ENCODE peak calls at places on chromosomes 12 and 14, in nine cellular contexts. E, U, W, J, G, Z, M, P and K are unnamed samples.

GRCh38 chr14:99541677-99542470 is 60.7 kb downstream of the CCNK start:
- DNase-seq in E (no peak), U (no peak), W (no peak), J (no peak), G (no peak), Z (no peak), M (no peak), P (no peak), K (no peak)

GRCh38 chr12:89648211-89648930 is 60.3 kb downstream of the ATP2B1 start:
- DNase-seq in E (peak), U (no peak), W (no peak), J (peak), G (peak), Z (peak), M (no peak), P (no peak), K (no peak)

GRCh38 chr14:100894416-100894815 is 9.1 kb downstream of the RTL1 start:
- DNase-seq in E (no peak), U (peak), W (no peak), J (no peak), G (no peak), Z (no peak), M (no peak), P (no peak), K (no peak)

GRCh38 chr12:120540445-120540844 is 6.3 kb downstream of the RNF10 start:
- DNase-seq in E (no peak), U (no peak), W (no peak), J (no peak), G (no peak), Z (no peak), M (no peak), P (no peak), K (no peak)

GRCh38 chr14:99454246-99454645 is 26.4 kb downstream of the SETD3 start:
- DNase-seq in E (no peak), U (no peak), W (no peak), J (no peak), G (peak), Z (no peak), M (no peak), P (no peak), K (no peak)

GRCh38 chr12:43965899-43966298 is 130.0 kb downstream of the TMEM117 start:
- DNase-seq in E (no peak), U (no peak), W (no peak), J (no peak), G (no peak), Z (no peak), M (no peak), P (no peak), K (no peak)

GRCh38 chr14:26527095-26527494 is 70.7 kb downstream of the NOVA1 start:
- DNase-seq in E (no peak), U (no peak), W (no peak), J (no peak), G (no peak), Z (no peak), M (no peak), P (no peak), K (no peak)

GRCh38 chr12:26119391-26119981 is 5.4 kb downstream of the BHLHE41 start:
- DNase-seq in E (peak), U (no peak), W (no peak), J (peak), G (peak), Z (no peak), M (no peak), P (no peak), K (no peak)

GRCh38 chr14:38255673-38256357 is at the start of gene CLEC14A:
- DNase-seq in E (peak), U (peak), W (peak), J (no peak), G (no peak), Z (peak), M (peak), P (peak), K (no peak)

GRCh38 chr12:45762185-45763110 is 32.9 kb downstream of the ARID2 start:
- DNase-seq in E (peak), U (no peak), W (peak), J (peak), G (peak), Z (no peak), M (no peak), P (peak), K (peak)

GRCh38 chr12:53097207-53097563 is 282 bp upstream of the IGFBP6 start:
- DNase-seq in E (no peak), U (no peak), W (no peak), J (no peak), G (no peak), Z (no peak), M (no peak), P (no peak), K (no peak)

GRCh38 chr12:63206908-63207307 is 55.9 kb upstream of the AVPR1A start:
- DNase-seq in E (no peak), U (no peak), W (no peak), J (peak), G (peak), Z (no peak), M (no peak), P (no peak), K (no peak)

GRCh38 chr12:43964966-43965365 is 129.1 kb downstream of the TMEM117 start:
- DNase-seq in E (no peak), U (no peak), W (no peak), J (no peak), G (no peak), Z (no peak), M (no peak), P (no peak), K (no peak)

GRCh38 chr12:47276253-47277070 is 196.7 kb upstream of the AMIGO2 start:
- DNase-seq in E (no peak), U (peak), W (no peak), J (peak), G (no peak), Z (no peak), M (peak), P (peak), K (peak)

GRCh38 chr14:74616507-74616906 is 4.5 kb upstream of the LTBP2 start:
- DNase-seq in E (no peak), U (peak), W (no peak), J (no peak), G (peak), Z (no peak), M (no peak), P (no peak), K (no peak)

GRCh38 chr12:54929998-54930397 is 54.6 kb downstream of the TESPA1 start:
- DNase-seq in E (no peak), U (no peak), W (no peak), J (no peak), G (no peak), Z (no peak), M (no peak), P (no peak), K (no peak)

GRCh38 chr12:111766608-111767361 is at the start of gene ALDH2:
- DNase-seq in E (peak), U (peak), W (peak), J (peak), G (no peak), Z (peak), M (peak), P (no peak), K (no peak)

GRCh38 chr14:36880276-36880675 is 218.6 kb downstream of the PAX9 start:
- DNase-seq in E (no peak), U (no peak), W (no peak), J (no peak), G (no peak), Z (no peak), M (no peak), P (no peak), K (no peak)

GRCh38 chr12:15928870-15929571 is 17.9 kb downstream of the DERA start:
- DNase-seq in E (peak), U (no peak), W (no peak), J (no peak), G (no peak), Z (peak), M (peak), P (no peak), K (no peak)

GRCh38 chr14:68896132-68896531 is 83.0 kb downstream of the ACTN1 start:
- DNase-seq in E (no peak), U (no peak), W (no peak), J (no peak), G (peak), Z (no peak), M (no peak), P (no peak), K (no peak)

GRCh38 chr12:65464930-65465329 is 186.4 kb downstream of the MSRB3 start:
- DNase-seq in E (no peak), U (no peak), W (no peak), J (no peak), G (peak), Z (no peak), M (no peak), P (no peak), K (peak)

GRCh38 chr12:10363922-10364838 is 25.7 kb downstream of the KLRK1 start:
- DNase-seq in E (peak), U (peak), W (peak), J (peak), G (peak), Z (peak), M (no peak), P (peak), K (no peak)

GRCh38 chr12:88634008-88634407 is 53.7 kb upstream of the KITLG start:
- DNase-seq in E (no peak), U (no peak), W (no peak), J (no peak), G (no peak), Z (no peak), M (no peak), P (no peak), K (no peak)

GRCh38 chr12:10408842-10409241 is 715 bp downstream of the KLRC4 start:
- DNase-seq in E (no peak), U (no peak), W (no peak), J (no peak), G (no peak), Z (no peak), M (no peak), P (no peak), K (no peak)

GRCh38 chr14:80269338-80269935 is 58.1 kb upstream of the DIO2 start:
- DNase-seq in E (no peak), U (no peak), W (no peak), J (no peak), G (peak), Z (no peak), M (no peak), P (no peak), K (no peak)

GRCh38 chr12:118119449-118119879 is 15.7 kb upstream of the VSIG10 start:
- DNase-seq in E (no peak), U (no peak), W (no peak), J (no peak), G (no peak), Z (no peak), M (no peak), P (no peak), K (no peak)

GRCh38 chr14:73239463-73240241 is 2.3 kb downstream of the PAPLN start:
- DNase-seq in E (peak), U (no peak), W (peak), J (no peak), G (peak), Z (no peak), M (peak), P (no peak), K (no peak)

GRCh38 chr12:67747869-67748760 is 99.6 kb downstream of the DYRK2 start:
- DNase-seq in E (no peak), U (no peak), W (no peak), J (peak), G (peak), Z (no peak), M (no peak), P (no peak), K (no peak)

GRCh38 chr12:93165384-93165932 is 212.3 kb upstream of the NUDT4 start:
- DNase-seq in E (no peak), U (no peak), W (no peak), J (no peak), G (no peak), Z (no peak), M (no peak), P (no peak), K (no peak)

GRCh38 chr12:77995436-77996167 is 164.9 kb downstream of the NAV3 start:
- DNase-seq in E (no peak), U (no peak), W (no peak), J (no peak), G (peak), Z (no peak), M (no peak), P (peak), K (peak)

DNA sequence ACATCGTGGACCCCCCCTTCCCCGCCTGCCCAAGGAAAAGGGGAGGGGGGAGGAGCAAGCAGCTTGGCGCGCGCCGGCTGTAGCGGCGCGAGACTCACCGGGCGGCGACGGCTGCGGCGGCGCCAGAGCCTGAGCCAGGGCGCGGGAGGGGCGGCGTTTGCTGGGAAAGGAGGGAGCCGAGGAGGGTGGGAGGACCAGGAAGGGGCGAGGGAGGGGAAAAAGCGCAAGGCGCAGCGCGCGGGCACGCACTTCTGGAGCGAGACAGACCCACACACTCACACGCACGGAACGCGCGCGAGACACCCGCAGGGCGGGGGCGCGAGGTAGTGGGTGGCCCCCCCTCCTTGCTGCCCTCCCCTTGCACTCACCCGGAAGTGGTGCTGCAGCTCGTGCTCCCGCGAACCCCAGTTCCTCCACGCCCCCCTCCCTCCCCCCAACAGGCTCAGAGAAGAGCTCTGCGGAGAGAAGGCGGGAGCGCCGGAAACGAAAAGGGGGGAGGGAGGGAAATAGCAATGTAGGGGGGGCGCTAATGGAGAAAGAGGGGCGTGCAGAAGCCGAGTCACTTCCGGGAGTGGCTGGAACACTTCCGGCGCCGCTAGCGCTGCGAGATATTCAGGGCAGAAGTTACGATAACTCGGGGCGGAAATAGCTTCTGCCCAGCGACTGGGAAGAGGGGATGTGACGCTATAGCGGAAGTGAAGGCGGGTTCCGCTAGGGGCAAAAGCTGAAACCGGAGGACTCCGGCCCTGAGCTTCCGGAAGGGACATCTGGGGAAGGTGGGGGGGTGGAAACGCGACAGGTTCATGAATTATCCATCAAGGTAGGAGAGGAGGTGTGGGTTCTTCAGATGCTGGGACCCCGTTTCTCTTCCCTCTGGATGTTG is at the start of gene ZNF384:
- DNase-seq in E (peak), U (peak), W (peak), J (peak), G (peak), Z (peak), M (peak), P (peak), K (peak)
- TF ChIP-seq CTCF in E (peak), U (peak), W (no peak), J (peak), G (peak), Z (no peak), M (peak), P (peak), K (peak)

DNA sequence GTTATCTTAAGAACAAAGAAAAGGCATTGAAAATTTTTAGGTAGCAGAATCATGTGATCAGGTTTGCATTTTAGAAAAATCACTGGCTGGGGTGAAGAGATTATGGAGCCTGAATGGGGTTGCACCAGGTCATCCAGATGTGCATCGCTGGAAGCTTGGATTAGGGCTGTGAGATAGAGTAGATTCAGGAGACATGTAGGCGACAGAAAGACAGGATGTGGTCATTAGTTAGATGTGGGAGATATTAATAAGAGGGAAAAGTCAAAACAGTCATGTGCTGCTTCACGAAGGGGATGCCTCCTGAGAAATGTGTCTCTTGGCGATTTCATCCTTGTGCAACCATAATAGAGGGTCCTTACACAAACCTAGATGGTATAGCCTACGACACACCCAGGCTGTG is 25.1 kb downstream of the TEAD4 start:
- DNase-seq in E (no peak), U (no peak), W (no peak), J (no peak), G (no peak), Z (no peak), M (no peak), P (no peak), K (no peak)
- TF ChIP-seq CTCF in E (no peak), U (no peak), W (no peak), J (no peak), G (no peak), Z (no peak), M (no peak), P (no peak), K (no peak)

DNA sequence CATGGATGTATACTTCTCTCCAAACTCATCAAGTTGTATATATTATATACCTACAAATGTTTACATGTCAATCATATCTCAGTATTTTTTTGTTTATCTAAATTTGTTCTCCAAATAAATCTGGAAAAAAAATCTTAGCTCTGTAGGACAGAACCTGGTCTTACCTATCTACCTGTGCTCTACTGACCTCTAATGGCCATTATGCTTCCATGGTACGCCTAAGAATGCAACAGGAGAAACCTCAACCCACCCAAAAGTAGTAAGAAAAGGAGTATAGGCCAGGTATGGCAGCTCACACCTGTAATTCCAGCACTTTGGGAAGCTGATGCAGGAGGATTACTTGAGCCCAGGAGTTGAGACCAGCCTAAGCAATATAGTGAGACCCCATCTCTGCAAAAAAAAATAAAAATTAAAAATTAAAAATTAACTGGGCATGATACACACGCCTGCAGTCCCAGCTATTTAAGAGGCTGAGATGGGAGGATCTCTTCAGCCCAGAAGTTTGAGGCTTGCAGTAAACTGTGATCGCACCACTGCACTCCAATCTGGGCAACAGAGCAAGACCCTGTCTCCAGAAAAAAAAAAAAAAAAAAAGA is 8.7 kb downstream of the OR11H4 start:
- DNase-seq in E (no peak), U (no peak), W (no peak), J (peak), G (no peak), Z (no peak), M (no peak), P (peak), K (no peak)
- TF ChIP-seq CTCF in E (no peak), U (no peak), W (no peak), J (peak), G (no peak), Z (no peak), M (no peak), P (peak), K (no peak)

DNA sequence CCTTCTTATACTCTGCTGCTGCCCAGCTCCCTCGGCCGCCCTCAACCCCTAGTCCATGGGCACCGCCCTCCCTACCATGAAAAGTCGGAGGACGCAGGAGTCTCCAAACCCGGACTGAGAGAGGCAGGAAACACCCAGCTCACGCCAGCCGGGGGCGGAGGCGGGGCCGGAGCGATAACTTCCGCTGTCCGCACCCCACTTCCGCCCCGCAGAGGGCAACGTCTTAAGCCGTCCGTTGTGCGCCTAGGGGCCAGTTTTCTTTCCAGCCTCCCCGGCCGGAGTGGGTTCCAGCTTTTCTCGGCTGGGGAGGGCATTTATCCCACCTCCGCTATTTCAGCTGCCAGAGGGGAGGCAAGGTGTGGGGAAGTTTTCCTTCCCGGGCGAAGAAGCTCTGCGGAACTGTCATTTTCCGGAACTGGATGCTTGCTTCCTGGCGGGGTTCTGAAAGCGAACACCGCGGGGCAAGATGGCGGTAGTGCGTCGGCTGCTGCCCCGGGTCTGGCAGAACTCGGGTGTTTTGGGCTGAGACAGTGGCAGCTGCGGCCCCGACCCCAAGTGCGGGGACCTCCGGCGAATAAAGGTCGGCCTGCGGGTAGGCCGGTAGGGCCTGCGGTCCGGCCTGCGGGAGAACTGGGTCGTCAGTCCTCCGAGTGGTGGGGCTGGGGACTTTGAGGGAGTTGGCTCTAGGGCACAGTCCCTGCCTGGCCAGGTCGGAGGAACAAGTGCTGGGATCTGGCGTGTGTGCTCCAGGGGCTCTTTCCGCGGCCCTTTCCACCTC is at the start of the genes KCTD10 and UBE3B:
- DNase-seq in E (peak), U (peak), W (peak), J (peak), G (peak), Z (peak), M (peak), P (peak), K (peak)
- TF ChIP-seq CTCF in E (no peak), U (peak), W (no peak), J (no peak), G (peak), Z (no peak), M (peak), P (no peak), K (no peak)

GRCh38 chr14:43247877-43248276 is 1259.2 kb downstream of the FSCB start:
- DNase-seq in E (no peak), U (no peak), W (no peak), J (no peak), G (no peak), Z (no peak), M (no peak), P (no peak), K (no peak)
- TF ChIP-seq CTCF in E (no peak), U (no peak), W (no peak), J (no peak), G (no peak), Z (no peak), M (no peak), P (no peak), K (no peak)

DNA sequence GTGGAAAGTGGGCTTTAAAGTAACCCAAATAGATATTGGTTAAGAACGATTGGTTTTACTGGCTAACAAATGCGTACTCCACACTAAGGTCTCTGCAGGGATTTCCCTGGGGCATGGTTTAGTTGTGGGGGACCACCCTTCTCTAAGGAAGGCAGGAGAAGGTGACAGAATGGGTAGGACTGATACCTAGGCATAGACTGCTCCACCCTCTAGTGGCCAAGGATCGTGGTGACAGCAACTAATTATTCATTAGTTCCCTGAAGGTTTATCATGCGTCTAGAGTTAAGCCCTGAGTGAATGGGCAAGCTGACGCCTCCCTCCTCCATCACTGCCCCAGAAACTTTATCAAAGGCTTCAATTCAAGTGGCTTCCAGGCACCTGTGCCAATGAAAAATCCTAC is 9.1 kb downstream of the FAM181A start:
- DNase-seq in E (peak), U (no peak), W (no peak), J (peak), G (peak), Z (no peak), M (no peak), P (no peak), K (no peak)
- TF ChIP-seq CTCF in E (peak), U (peak), W (peak), J (peak), G (peak), Z (no peak), M (peak), P (peak), K (peak)